ENCODE peak calls at places on chromosomes 7 and 10, in four cellular contexts. N is transverse colon, F is psoas muscle, G is ovary. T is an unnamed sample. For H3K27me3 and H3K36me3, the result is how much of the 10 kb centered on the place peaks cover.

GRCh38 chr7:143305423-143306070 is 10.4 kb upstream of the CLCN1 start:
- DNase-seq in N (peak), G (peak), F (peak), T (no peak)

GRCh38 chr7:75887669-75888369 is 9.0 kb downstream of the RHBDD2 start:
- DNase-seq in F (no peak), G (no peak), N (no peak), T (no peak)

GRCh38 chr7:6035165-6035564 is 4.0 kb downstream of the ANKRD61 start:
- DNase-seq in N (no peak), G (no peak), F (no peak), T (no peak)

GRCh38 chr10:12699258-12699700 is 302.2 kb downstream of the CCDC3 start:
- DNase-seq in F (no peak), G (no peak), N (peak), T (no peak)

GRCh38 chr7:117873056-117873932 is at the start of gene CTTNBP2:
- DNase-seq in G (peak), F (peak), N (peak), T (no peak)

GRCh38 chr10:122057841-122058240 is 68.9 kb downstream of the TACC2 start:
- DNase-seq in N (no peak), G (no peak), F (no peak), T (peak)

GRCh38 chr7:12412407-12412806 is 8.7 kb upstream of the VWDE start:
- DNase-seq in G (no peak), N (no peak), F (no peak), T (no peak)

GRCh38 chr10:44479306-44479705 is 94.4 kb upstream of the CXCL12 start:
- DNase-seq in N (no peak), G (no peak), F (no peak), T (no peak)

GRCh38 chr7:27606270-27607209 is 56.1 kb downstream of the HIBADH start:
- DNase-seq in G (no peak), F (no peak), N (no peak), T (peak)

GRCh38 chr10:70296406-70296899 is 12.6 kb upstream of the NPFFR1 start:
- DNase-seq in F (peak), N (peak), G (peak), T (peak)

GRCh38 chr10:59143550-59143949 is 32.9 kb upstream of the PHYHIPL start:
- DNase-seq in N (no peak), G (no peak), F (no peak), T (no peak)

GRCh38 chr10:11898372-11899066 is 75.4 kb downstream of the PROSER2 start:
- DNase-seq in G (no peak), N (no peak), F (no peak), T (no peak)

GRCh38 chr7:106062521-106062931 is 49.6 kb downstream of the SYPL1 start:
- DNase-seq in N (no peak), G (no peak), F (no peak), T (no peak)

GRCh38 chr7:158856883-158857668 is 718 bp downstream of the DYNC2I1 start:
- DNase-seq in N (no peak), G (no peak), F (no peak), T (peak)

GRCh38 chr10:49177391-49178355 is 10.5 kb downstream of the TMEM273 start:
- DNase-seq in G (no peak), N (peak), F (peak), T (peak)

GRCh38 chr10:22054946-22055345 is 51.4 kb upstream of the DNAJC1 start:
- DNase-seq in G (no peak), F (no peak), N (no peak), T (no peak)

GRCh38 chr7:44978511-44979366 is at the start of gene MYO1G:
- DNase-seq in N (peak), F (no peak), G (no peak), T (no peak)

GRCh38 chr7:38178695-38179344 is 775 bp downstream of the STARD3NL start:
- DNase-seq in N (no peak), F (no peak), G (no peak), T (no peak)

GRCh38 chr7:64883113-64883905 is 19.8 kb upstream of the ZNF273 start:
- DNase-seq in G (no peak), N (no peak), F (no peak), T (no peak)

GRCh38 chr7:32586291-32587221 is 91.3 kb downstream of the AVL9 start:
- DNase-seq in G (peak), N (no peak), F (no peak), T (peak)

GRCh38 chr7:27096756-27097514 is 1.1 kb upstream of the HOXA1 start:
- DNase-seq in N (peak), F (peak), G (peak), T (peak)

GRCh38 chr7:10723832-10724231 is 249.8 kb upstream of the PHF14 start:
- DNase-seq in G (no peak), N (no peak), F (no peak), T (no peak)

GRCh38 chr10:92689663-92690210 is at the start of gene HHEX:
- DNase-seq in N (peak), F (peak), G (peak), T (no peak)

GRCh38 chr10:73969224-73969811 is 28.6 kb upstream of the VCL start:
- DNase-seq in G (no peak), F (no peak), N (no peak), T (no peak)

GRCh38 chr10:69337312-69338132 is 59.2 kb downstream of the HK1 start:
- DNase-seq in G (no peak), N (no peak), F (peak), T (no peak)

GRCh38 chr7:95209276-95209675 is 115.1 kb downstream of the PON1 start:
- DNase-seq in F (no peak), G (no peak), N (no peak), T (no peak)

GRCh38 chr10:100723769-100724530 is 21.4 kb upstream of the PAX2 start:
- DNase-seq in F (no peak), N (no peak), G (no peak), T (no peak)

GRCh38 chr10:100725869-100726426 is 19.4 kb upstream of the PAX2 start:
- DNase-seq in G (no peak), N (no peak), F (no peak), T (no peak)

GRCh38 chr10:100724531-100725027 is 20.8 kb upstream of the PAX2 start:
- DNase-seq in F (no peak), G (no peak), N (no peak), T (no peak)

GRCh38 chr10:100723180-100723579 is 22.2 kb upstream of the PAX2 start:
- DNase-seq in N (no peak), G (no peak), F (no peak), T (no peak)

GRCh38 chr10:100725041-100725440 is 20.3 kb upstream of the PAX2 start:
- DNase-seq in G (no peak), F (no peak), N (no peak), T (no peak)
- H3K27me3 ChIP-seq in G (under half), F (under half), N (half or more), T (half or more)

DNA sequence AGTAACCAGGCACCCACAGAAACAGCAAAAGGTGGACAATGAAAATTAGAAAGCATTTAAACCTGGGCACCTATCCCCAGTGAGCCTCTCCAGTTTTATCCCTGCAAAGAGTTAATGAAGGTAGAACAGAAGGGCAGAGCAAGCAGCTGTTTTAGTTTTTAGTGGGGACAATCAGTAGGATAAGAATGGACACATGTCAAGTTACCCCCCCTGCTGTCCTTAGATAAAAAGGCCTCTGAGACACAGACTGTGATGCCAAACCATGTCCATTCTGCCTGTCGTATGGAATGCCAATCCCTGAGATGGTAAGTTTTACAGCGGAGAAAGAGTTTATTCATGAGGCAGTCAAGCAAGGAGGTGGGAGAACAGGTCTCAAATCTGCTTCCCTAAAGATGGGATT is 162.6 kb upstream of the AGR3 start:
- DNase-seq in N (no peak), F (no peak), G (no peak), T (no peak)
- H3K27ac ChIP-seq in N (no peak), F (no peak), G (no peak), T (no peak)

GRCh38 chr7:92403760-92404074 is 43.6 kb upstream of the GATAD1 start:
- DNase-seq in G (no peak), N (no peak), F (no peak), T (no peak)

GRCh38 chr7:92402920-92403759 is 44.1 kb upstream of the GATAD1 start:
- DNase-seq in N (no peak), F (no peak), G (no peak), T (no peak)

GRCh38 chr7:92404170-92404614 is 43.1 kb upstream of the GATAD1 start:
- DNase-seq in N (no peak), F (no peak), G (no peak), T (no peak)

GRCh38 chr7:92397542-92397941 is 49.7 kb upstream of the GATAD1 start:
- DNase-seq in F (no peak), G (no peak), N (no peak), T (no peak)

DNA sequence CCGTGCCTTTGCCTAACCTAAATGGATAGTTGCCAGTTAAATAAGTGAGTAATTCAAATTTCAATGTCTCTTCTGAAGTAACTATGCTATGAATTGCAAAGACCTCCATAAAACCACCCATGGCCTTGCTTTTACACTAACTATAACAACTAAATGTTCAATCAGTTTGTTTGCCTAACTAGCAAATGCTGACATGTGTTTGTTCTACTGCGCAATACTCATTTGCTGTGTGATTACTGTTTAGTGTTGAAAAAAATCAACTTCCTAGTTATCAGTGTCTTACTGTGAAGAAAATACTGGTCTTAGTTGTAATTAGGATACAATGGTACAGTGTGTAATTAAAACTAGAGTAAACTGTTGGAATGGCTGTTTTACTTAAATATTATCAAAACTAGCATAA is 47.3 kb upstream of the GATAD1 start:
- DNase-seq in N (no peak), F (no peak), G (no peak), T (no peak)
- H3K36me3 ChIP-seq in N (under half), F (under half), G (under half), T (under half)

DNA sequence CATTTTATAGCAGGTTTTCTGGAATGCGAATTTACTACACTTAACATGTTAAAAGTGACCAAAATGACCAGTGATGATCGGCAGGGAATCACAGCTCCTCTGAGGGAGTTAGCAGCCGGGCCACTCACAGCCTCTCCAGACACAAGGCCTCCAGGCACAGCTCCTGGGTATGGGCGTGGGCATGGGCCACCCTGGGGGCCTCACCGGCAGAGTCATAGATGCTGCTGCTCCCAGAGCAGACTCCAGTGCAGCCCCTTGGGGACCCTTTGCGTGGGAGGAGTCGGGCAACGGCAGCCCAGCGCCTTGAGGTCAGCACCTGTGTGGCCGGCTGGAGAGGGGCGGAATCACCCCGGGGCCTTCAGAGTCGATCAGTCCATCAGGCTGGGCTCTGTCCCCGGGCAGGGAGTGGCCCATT is 8.6 kb downstream of the KNDC1 start:
- DNase-seq in G (no peak), N (no peak), F (no peak), T (no peak)
- H3K27me3 ChIP-seq in G (under half), N (under half), F (under half), T (under half)